ENCODE peak calls at places on chromosomes 4 and X, in ten cellular contexts. F is GM03348, J is H4, W is ACHN, I is amygdala, P is dermis microvascular lymphatic vessel endothelial cell, M is Kasumi-1, O is fibroblast of mammary gland, K is NCI-H1092, Z is pancreas. C is an unnamed sample.
A peak's percentile ranks its signal among the peaks of the same experiment; 100 is the strongest.

GRCh38 chrX:130771230-130771629 is 131.8 kb downstream of the ENOX2 start:
- DNase-seq in F (no peak), J (no peak), W (no peak), I (no peak), P (peak; percentile 2), M (no peak), O (peak; percentile 47), K (no peak), Z (no peak), C (no peak)

GRCh38 chr4:76195326-76195725 is 18.3 kb downstream of the SCARB2 start:
- DNase-seq in F (no peak), J (no peak), W (no peak), I (no peak), P (no peak), M (no peak), O (no peak), K (no peak), Z (no peak), C (no peak)

GRCh38 chr4:138202686-138203085 is 39.5 kb downstream of the SLC7A11 start:
- DNase-seq in F (no peak), J (no peak), W (no peak), I (no peak), P (peak; percentile 24), M (no peak), O (no peak), K (no peak), Z (no peak), C (no peak)

GRCh38 chr4:113404846-113405245 is 355.4 kb downstream of the ANK2 start:
- DNase-seq in F (no peak), J (no peak), W (no peak), I (no peak), P (peak; percentile 34), M (no peak), O (no peak), K (no peak), Z (no peak), C (no peak)

GRCh38 chr4:1199556-1200331 is 27.4 kb upstream of the SPON2 start:
- DNase-seq in F (no peak), J (no peak), W (no peak), I (no peak), P (no peak), M (no peak), O (no peak), K (no peak), Z (peak; percentile 7), C (no peak)

GRCh38 chr4:8849266-8850073 is 22.2 kb downstream of the HMX1 start:
- DNase-seq in F (no peak), J (no peak), W (no peak), I (no peak), P (no peak), M (no peak), O (no peak), K (no peak), Z (no peak), C (no peak)

GRCh38 chrX:11678174-11678573 is 12.5 kb upstream of the ARHGAP6 start:
- DNase-seq in F (no peak), J (no peak), W (no peak), I (no peak), P (no peak), M (no peak), O (no peak), K (no peak), Z (no peak), C (no peak)

GRCh38 chr4:112031712-112032328 is 113.4 kb upstream of the FAM241A start:
- DNase-seq in F (peak; percentile 74), J (peak; percentile 54), W (peak; percentile 56), I (no peak), P (peak; percentile 61), M (peak; percentile 82), O (peak; percentile 68), K (peak; percentile 8), Z (peak; percentile 15), C (peak; percentile 22)

GRCh38 chr4:8291036-8291682 is 21.6 kb downstream of the HTRA3 start:
- DNase-seq in F (no peak), J (no peak), W (no peak), I (no peak), P (no peak), M (no peak), O (no peak), K (no peak), Z (no peak), C (no peak)

GRCh38 chrX:112851806-112852205 is 11.2 kb upstream of the AMOT start:
- DNase-seq in F (peak; percentile 51), J (no peak), W (no peak), I (no peak), P (no peak), M (no peak), O (peak; percentile 58), K (no peak), Z (no peak), C (no peak)

GRCh38 chrX:103658681-103659433 is 27.6 kb downstream of the MORF4L2 start:
- DNase-seq in F (no peak), J (no peak), W (no peak), I (no peak), P (no peak), M (no peak), O (no peak), K (no peak), Z (no peak), C (no peak)

C was measured in hepatic stellate cell.